ENCODE peak calls at places on chromosome 1, in five cellular contexts. One of them, this sample, is unnamed.

GRCh38 chr1:150018165-150018564 is 7.6 kb upstream of the OTUD7B start:
- DNase-seq in pulmonary artery endothelial cell: no peak
- DNase-seq in EL: no peak
- DNase-seq in HEK293T: no peak
- DNase-seq in WTC11: no peak
- DNase-seq in this sample: no peak

GRCh38 chr1:90768826-90769225 is 51.7 kb upstream of the BARHL2 start:
- DNase-seq in pulmonary artery endothelial cell: no peak
- DNase-seq in EL: no peak
- DNase-seq in HEK293T: no peak
- DNase-seq in WTC11: no peak
- DNase-seq in this sample: no peak

GRCh38 chr1:59879556-59879955 is 47.0 kb downstream of the CYP2J2 start:
- DNase-seq in pulmonary artery endothelial cell: peak
- DNase-seq in EL: peak
- DNase-seq in HEK293T: peak
- DNase-seq in WTC11: peak
- DNase-seq in this sample: peak

GRCh38 chr1:65265296-65266271 is 43.8 kb upstream of the DNAJC6 start:
- DNase-seq in pulmonary artery endothelial cell: no peak
- DNase-seq in EL: peak
- DNase-seq in HEK293T: peak
- DNase-seq in WTC11: peak
- DNase-seq in this sample: peak

GRCh38 chr1:179079113-179079761 is 2.6 kb upstream of the TOR3A start:
- DNase-seq in pulmonary artery endothelial cell: peak
- DNase-seq in EL: peak
- DNase-seq in HEK293T: peak
- DNase-seq in WTC11: peak
- DNase-seq in this sample: peak

GRCh38 chr1:55107111-55107510 is 67.8 kb downstream of the PCSK9 start:
- DNase-seq in pulmonary artery endothelial cell: no peak
- DNase-seq in EL: no peak
- DNase-seq in HEK293T: no peak
- DNase-seq in WTC11: no peak
- DNase-seq in this sample: no peak

GRCh38 chr1:47795102-47795501 is 202.1 kb downstream of the TRABD2B start:
- DNase-seq in pulmonary artery endothelial cell: no peak
- DNase-seq in EL: no peak
- DNase-seq in HEK293T: no peak
- DNase-seq in WTC11: no peak
- DNase-seq in this sample: no peak

GRCh38 chr1:117686907-117687306 is 81.1 kb downstream of the TENT5C start:
- DNase-seq in pulmonary artery endothelial cell: peak
- DNase-seq in EL: peak
- DNase-seq in HEK293T: no peak
- DNase-seq in WTC11: no peak
- DNase-seq in this sample: peak

GRCh38 chr1:57218487-57219079 is 205.3 kb downstream of the DAB1 start:
- DNase-seq in pulmonary artery endothelial cell: no peak
- DNase-seq in EL: no peak
- DNase-seq in HEK293T: no peak
- DNase-seq in WTC11: no peak
- DNase-seq in this sample: no peak

GRCh38 chr1:202586018-202586821 is 124.0 kb downstream of the SYT2 start:
- DNase-seq in pulmonary artery endothelial cell: no peak
- DNase-seq in EL: peak
- DNase-seq in HEK293T: no peak
- DNase-seq in WTC11: no peak
- DNase-seq in this sample: peak

GRCh38 chr1:29555043-29555620 is 318.8 kb downstream of the PTPRU start:
- DNase-seq in pulmonary artery endothelial cell: no peak
- DNase-seq in EL: no peak
- DNase-seq in HEK293T: no peak
- DNase-seq in WTC11: no peak
- DNase-seq in this sample: no peak

GRCh38 chr1:214224605-214225354 is 56.2 kb upstream of the SMYD2 start:
- DNase-seq in pulmonary artery endothelial cell: no peak
- DNase-seq in EL: peak
- DNase-seq in HEK293T: no peak
- DNase-seq in WTC11: no peak
- DNase-seq in this sample: no peak

GRCh38 chr1:154899041-154899440 is 29.0 kb upstream of the KCNN3 start:
- DNase-seq in pulmonary artery endothelial cell: no peak
- DNase-seq in EL: no peak
- DNase-seq in HEK293T: no peak
- DNase-seq in WTC11: no peak
- DNase-seq in this sample: no peak

GRCh38 chr1:161956097-161956496 is 67.6 kb downstream of the OLFML2B start:
- DNase-seq in pulmonary artery endothelial cell: no peak
- DNase-seq in EL: peak
- DNase-seq in HEK293T: no peak
- DNase-seq in WTC11: no peak
- DNase-seq in this sample: no peak

GRCh38 chr1:234879157-234880080 is 249.2 kb downstream of the TOMM20 start:
- DNase-seq in pulmonary artery endothelial cell: no peak
- DNase-seq in EL: no peak
- DNase-seq in HEK293T: no peak
- DNase-seq in WTC11: no peak
- DNase-seq in this sample: no peak

GRCh38 chr1:21397813-21398188 is 42.1 kb upstream of the NBPF3 start:
- DNase-seq in pulmonary artery endothelial cell: no peak
- DNase-seq in EL: no peak
- DNase-seq in HEK293T: no peak
- DNase-seq in WTC11: peak
- DNase-seq in this sample: no peak

GRCh38 chr1:29789910-29790247 is 553.6 kb downstream of the PTPRU start:
- DNase-seq in pulmonary artery endothelial cell: no peak
- DNase-seq in EL: no peak
- DNase-seq in HEK293T: peak
- DNase-seq in WTC11: no peak
- DNase-seq in this sample: no peak

GRCh38 chr1:40708750-40709099 is 17.2 kb downstream of the NFYC start:
- DNase-seq in pulmonary artery endothelial cell: no peak
- DNase-seq in EL: peak
- DNase-seq in HEK293T: peak
- DNase-seq in WTC11: no peak
- DNase-seq in this sample: no peak

GRCh38 chr1:153525088-153525713 is 10.6 kb downstream of the S100A6 start:
- DNase-seq in pulmonary artery endothelial cell: no peak
- DNase-seq in EL: no peak
- DNase-seq in HEK293T: no peak
- DNase-seq in WTC11: no peak
- DNase-seq in this sample: no peak

GRCh38 chr1:216932424-216932823 is 209.2 kb upstream of the ESRRG start:
- DNase-seq in pulmonary artery endothelial cell: no peak
- DNase-seq in EL: no peak
- DNase-seq in HEK293T: no peak
- DNase-seq in WTC11: no peak
- DNase-seq in this sample: no peak

GRCh38 chr1:234975122-234975940 is 153.3 kb downstream of the TOMM20 start:
- DNase-seq in pulmonary artery endothelial cell: no peak
- DNase-seq in EL: peak
- DNase-seq in HEK293T: no peak
- DNase-seq in WTC11: no peak
- DNase-seq in this sample: peak

GRCh38 chr1:109307363-109308021 is 681 bp upstream of the MYBPHL start:
- DNase-seq in pulmonary artery endothelial cell: no peak
- DNase-seq in EL: no peak
- DNase-seq in HEK293T: no peak
- DNase-seq in WTC11: no peak
- DNase-seq in this sample: no peak

GRCh38 chr1:216032977-216033376 is 390.3 kb downstream of the USH2A start:
- DNase-seq in pulmonary artery endothelial cell: no peak
- DNase-seq in EL: no peak
- DNase-seq in HEK293T: no peak
- DNase-seq in WTC11: no peak
- DNase-seq in this sample: no peak

GRCh38 chr1:232628335-232629214 is 1.4 kb downstream of the SIPA1L2 start:
- DNase-seq in pulmonary artery endothelial cell: no peak
- DNase-seq in EL: peak
- DNase-seq in HEK293T: no peak
- DNase-seq in WTC11: no peak
- DNase-seq in this sample: peak

GRCh38 chr1:115168026-115168425 is 78.7 kb upstream of the TSPAN2 start:
- DNase-seq in pulmonary artery endothelial cell: no peak
- DNase-seq in EL: peak
- DNase-seq in HEK293T: no peak
- DNase-seq in WTC11: no peak
- DNase-seq in this sample: peak

GRCh38 chr1:203324103-203325003 is 19.0 kb downstream of the BTG2 start:
- DNase-seq in pulmonary artery endothelial cell: no peak
- DNase-seq in EL: no peak
- DNase-seq in HEK293T: no peak
- DNase-seq in WTC11: no peak
- DNase-seq in this sample: no peak

GRCh38 chr1:244349581-244350001 is 102.1 kb downstream of the ADSS2 start:
- DNase-seq in pulmonary artery endothelial cell: no peak
- DNase-seq in EL: peak
- DNase-seq in HEK293T: no peak
- DNase-seq in WTC11: no peak
- DNase-seq in this sample: no peak

GRCh38 chr1:111199881-111200801 is at the start of gene DENND2D:
- DNase-seq in pulmonary artery endothelial cell: no peak
- DNase-seq in EL: no peak
- DNase-seq in HEK293T: no peak
- DNase-seq in WTC11: no peak
- DNase-seq in this sample: peak

GRCh38 chr1:169594391-169594790 is 8.1 kb upstream of the F5 start:
- DNase-seq in pulmonary artery endothelial cell: no peak
- DNase-seq in EL: no peak
- DNase-seq in HEK293T: no peak
- DNase-seq in WTC11: no peak
- DNase-seq in this sample: no peak

GRCh38 chr1:22260860-22261432 is 118.0 kb upstream of the WNT4 start:
- DNase-seq in pulmonary artery endothelial cell: no peak
- DNase-seq in EL: no peak
- DNase-seq in HEK293T: no peak
- DNase-seq in WTC11: no peak
- DNase-seq in this sample: no peak

GRCh38 chr1:89285715-89286380 is 13.2 kb upstream of the GBP5 start:
- DNase-seq in pulmonary artery endothelial cell: no peak
- DNase-seq in EL: no peak
- DNase-seq in HEK293T: no peak
- DNase-seq in WTC11: no peak
- DNase-seq in this sample: no peak

GRCh38 chr1:41682845-41683630 is 198.6 kb upstream of the EDN2 start:
- DNase-seq in pulmonary artery endothelial cell: no peak
- DNase-seq in EL: no peak
- DNase-seq in HEK293T: no peak
- DNase-seq in WTC11: no peak
- DNase-seq in this sample: no peak

GRCh38 chr1:68113961-68114360 is 63.5 kb upstream of the DIRAS3 start:
- DNase-seq in pulmonary artery endothelial cell: no peak
- DNase-seq in EL: no peak
- DNase-seq in HEK293T: no peak
- DNase-seq in WTC11: no peak
- DNase-seq in this sample: no peak

GRCh38 chr1:3323021-3323790 is 131.3 kb upstream of the ARHGEF16 start:
- DNase-seq in pulmonary artery endothelial cell: no peak
- DNase-seq in EL: no peak
- DNase-seq in HEK293T: peak
- DNase-seq in WTC11: no peak
- DNase-seq in this sample: no peak

GRCh38 chr1:53061859-53062714 is at the start of gene PODN:
- DNase-seq in pulmonary artery endothelial cell: no peak
- DNase-seq in EL: peak
- DNase-seq in HEK293T: no peak
- DNase-seq in WTC11: no peak
- DNase-seq in this sample: no peak

GRCh38 chr1:30904191-30904961 is 4.2 kb downstream of the SDC3 start:
- DNase-seq in pulmonary artery endothelial cell: no peak
- DNase-seq in EL: no peak
- DNase-seq in HEK293T: no peak
- DNase-seq in WTC11: no peak
- DNase-seq in this sample: no peak

GRCh38 chr1:66535853-66536252 is 1.9 kb downstream of the SGIP1 start:
- DNase-seq in pulmonary artery endothelial cell: no peak
- DNase-seq in EL: no peak
- DNase-seq in HEK293T: no peak
- DNase-seq in WTC11: no peak
- DNase-seq in this sample: no peak

GRCh38 chr1:178037510-178038253 is 56.2 kb upstream of the RASAL2 start:
- DNase-seq in pulmonary artery endothelial cell: peak
- DNase-seq in EL: peak
- DNase-seq in HEK293T: peak
- DNase-seq in WTC11: peak
- DNase-seq in this sample: no peak

This sample was measured in MCF 10A.